ENCODE peak calls at places on chromosome 7, in seven cellular contexts. U is left ventricle myocardium inferior; V is CD8-positive, alpha-beta T cell; T is astrocyte of the spinal cord; Z is fibroblast of the aortic adventitia; S is neural progenitor cell; D is coronary artery. A is an unnamed sample.

GRCh38 chr7:132480534-132480933 is 95.7 kb downstream of the PLXNA4 start:
- DNase-seq in U (peak; percentile 74), V (no peak), T (no peak), Z (no peak), S (no peak), D (no peak), A (no peak)

GRCh38 chr7:130942211-130942964 is 208.4 kb upstream of the KLF14 start:
- DNase-seq in U (no peak), V (no peak), T (peak; percentile 75), Z (peak; percentile 37), S (no peak), D (no peak), A (no peak)

GRCh38 chr7:17774248-17774647 is 166.0 kb downstream of the SNX13 start:
- DNase-seq in U (no peak), V (no peak), T (peak; percentile 87), Z (peak; percentile 79), S (no peak), D (no peak), A (no peak)

GRCh38 chr7:133886081-133886480 is 241.1 kb upstream of the LRGUK start:
- DNase-seq in U (no peak), V (no peak), T (no peak), Z (no peak), S (no peak), D (no peak), A (no peak)

GRCh38 chr7:131431289-131431688 is 103.6 kb downstream of the MKLN1 start:
- DNase-seq in U (peak; percentile 38), V (no peak), T (peak; percentile 77), Z (peak; percentile 85), S (no peak), D (no peak), A (no peak)

GRCh38 chr7:132656846-132657776 is 80.8 kb upstream of the PLXNA4 start:
- DNase-seq in U (no peak), V (no peak), T (no peak), Z (peak; percentile 9), S (peak; percentile 38), D (no peak), A (no peak)

GRCh38 chr7:33888206-33888605 is 17.1 kb upstream of the BMPER start:
- DNase-seq in U (no peak), V (no peak), T (peak; percentile 60), Z (no peak), S (no peak), D (no peak), A (no peak)

GRCh38 chr7:665251-665650 is 61.2 kb upstream of the DNAAF5 start:
- DNase-seq in U (no peak), V (no peak), T (peak; percentile 69), Z (peak; percentile 63), S (no peak), D (no peak), A (no peak)

GRCh38 chr7:133912916-133913697 is 214.0 kb upstream of the LRGUK start:
- DNase-seq in U (no peak), V (no peak), T (peak; percentile 38), Z (peak; percentile 28), S (no peak), D (no peak), A (no peak)

GRCh38 chr7:73683916-73684693 is 708 bp downstream of the BUD23 start:
- DNase-seq in U (no peak), V (no peak), T (no peak), Z (peak; percentile 24), S (no peak), D (no peak), A (no peak)

GRCh38 chr7:19051767-19052375 is 65.6 kb downstream of the TWIST1 start:
- DNase-seq in U (peak; percentile 16), V (no peak), T (peak; percentile 23), Z (peak; percentile 60), S (peak; percentile 57), D (no peak), A (no peak)

GRCh38 chr7:90210925-90211324 is 615 bp upstream of the STEAP2 start:
- DNase-seq in U (no peak), V (no peak), T (no peak), Z (no peak), S (no peak), D (no peak), A (no peak)
- H3K4me3 ChIP-seq in U (peak overlapping the region; percentile 84), V (no peak overlapping the region), T (peak overlapping the region; percentile 47), Z (peak overlapping the region; percentile 83), S (peak overlapping the region; percentile 79), D (peak overlapping the region; percentile 80), A (peak overlapping the region; percentile 62)

GRCh38 chr7:1993776-1994740 is 238.7 kb downstream of the MAD1L1 start:
- DNase-seq in U (no peak), V (no peak), T (no peak), Z (no peak), S (no peak), D (no peak), A (no peak)
- H3K4me3 ChIP-seq in U (no peak overlapping the region), V (no peak overlapping the region), T (no peak overlapping the region), Z (no peak overlapping the region), S (no peak overlapping the region), D (no peak overlapping the region), A (no peak overlapping the region)

DNA sequence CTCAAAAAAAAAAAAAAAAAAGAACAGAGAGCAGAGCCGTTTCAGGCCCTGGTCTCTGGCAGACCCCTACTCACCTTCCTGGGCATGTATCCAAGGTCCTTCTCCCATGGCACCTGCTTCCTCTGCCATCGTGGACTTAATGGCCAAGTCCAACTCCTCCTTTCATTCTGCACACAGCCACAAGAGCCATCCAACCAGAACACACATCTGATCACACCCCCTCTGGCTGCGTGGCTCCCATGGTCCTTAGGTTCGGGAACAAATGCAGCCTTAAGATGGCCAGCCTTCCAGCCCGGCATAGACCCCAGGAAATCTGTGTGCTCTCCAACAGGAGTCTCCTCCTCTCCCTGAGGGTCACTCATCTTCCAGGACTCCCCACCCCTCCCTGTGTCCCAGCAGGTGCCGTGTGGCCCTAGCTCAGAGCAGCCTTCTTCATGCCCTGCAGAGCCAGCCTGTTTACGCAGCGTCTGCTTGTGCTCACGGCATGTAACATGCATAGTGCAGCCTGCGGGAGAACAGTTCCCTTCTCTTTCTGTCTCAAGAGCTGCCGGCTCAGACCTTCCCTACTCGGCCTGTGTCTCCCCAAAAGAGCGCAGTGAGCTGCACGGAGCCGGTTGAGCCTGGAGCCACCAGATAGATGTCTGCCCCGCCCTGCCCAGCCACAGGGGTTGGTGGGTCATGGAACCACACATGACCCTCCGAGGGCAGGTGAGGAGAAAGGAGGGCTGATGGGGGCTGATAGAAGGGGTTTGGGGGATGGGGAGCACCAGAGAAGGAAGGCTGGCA is 157.3 kb downstream of the NRF1 start:
- DNase-seq in U (no peak), V (no peak), T (no peak), Z (no peak), S (no peak), D (no peak), A (no peak)
- H3K4me3 ChIP-seq in U (no peak overlapping the region), V (no peak overlapping the region), T (no peak overlapping the region), Z (no peak overlapping the region), S (no peak overlapping the region), D (no peak overlapping the region), A (no peak overlapping the region)

DNA sequence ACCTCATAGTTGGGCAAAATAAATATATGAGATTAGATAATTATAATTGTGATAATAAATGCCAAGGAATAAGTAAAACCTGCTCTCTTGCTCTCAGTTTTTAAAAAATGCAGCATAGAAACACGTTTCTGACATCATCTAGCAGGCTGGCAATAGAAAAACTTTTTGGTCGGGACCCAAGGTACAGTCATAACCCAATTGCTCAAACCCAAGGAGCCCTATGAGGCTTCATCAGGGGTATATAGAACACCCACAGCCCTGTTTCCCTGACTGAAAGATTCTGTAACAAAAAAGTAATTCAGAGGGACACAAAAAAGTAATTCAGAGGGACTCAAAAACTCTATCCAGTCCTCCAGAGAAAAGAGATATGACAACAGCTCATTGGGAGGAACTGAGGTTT is 3.8 kb downstream of the PDE1C start:
- DNase-seq in U (no peak), V (no peak), T (no peak), Z (peak; percentile 26), S (no peak), D (no peak), A (no peak)
- H3K4me3 ChIP-seq in U (peak overlapping the region; percentile 73), V (no peak overlapping the region), T (no peak overlapping the region), Z (no peak overlapping the region), S (no peak overlapping the region), D (no peak overlapping the region), A (no peak overlapping the region)

GRCh38 chr7:100472854-100473499 is 6.0 kb downstream of the TSC22D4 start:
- DNase-seq in U (peak; percentile 45), V (no peak), T (no peak), Z (peak; percentile 79), S (no peak), D (peak; percentile 79), A (no peak)
- H3K4me3 ChIP-seq in U (peak overlapping the region; percentile 42), V (no peak overlapping the region), T (no peak overlapping the region), Z (peak overlapping the region; percentile 37), S (no peak overlapping the region), D (peak overlapping the region; percentile 41), A (peak overlapping the region; percentile 21)

GRCh38 chr7:152854386-152854785 is 94.8 kb downstream of the ACTR3B start:
- DNase-seq in U (no peak), V (no peak), T (no peak), Z (no peak), S (no peak), D (no peak), A (no peak)
- H3K4me3 ChIP-seq in U (no peak overlapping the region), V (no peak overlapping the region), T (no peak overlapping the region), Z (no peak overlapping the region), S (no peak overlapping the region), D (no peak overlapping the region), A (no peak overlapping the region)